ENCODE peak calls at places on chromosomes 5 and 9, in four cellular contexts. M is fibroblast of villous mesenchyme, U is GM23338, J is fibroblast of lung. F is an unnamed sample.

GRCh38 chr5:100827481-100827889 is 75.6 kb downstream of the ST8SIA4 start:
- DNase-seq in U (no peak), M (peak; percentile 10), J (peak; percentile 2), F (no peak)

GRCh38 chr5:57499262-57500050 is 16.8 kb upstream of the ACTBL2 start:
- DNase-seq in J (peak; percentile 57), M (peak; percentile 81), U (peak; percentile 89), F (peak; percentile 58)

GRCh38 chr5:132086277-132086794 is 12.7 kb downstream of the CSF2 start:
- DNase-seq in U (no peak), J (peak; percentile 95), M (peak; percentile 70), F (peak; percentile 88)

GRCh38 chr5:124477577-124477976 is 268.9 kb downstream of the ZNF608 start:
- DNase-seq in U (no peak), J (no peak), M (no peak), F (no peak)

GRCh38 chr9:114662081-114662989 is 4.7 kb upstream of the TEX53 start:
- DNase-seq in U (peak; percentile 89), M (peak; percentile 44), J (no peak), F (no peak)

GRCh38 chr5:76371955-76372319 is 31.1 kb upstream of the IQGAP2 start:
- DNase-seq in U (no peak), M (no peak), J (peak; percentile 26), F (no peak)

GRCh38 chr9:74770508-74771261 is 117.0 kb downstream of the TRPM6 start:
- DNase-seq in U (peak; percentile 89), M (peak; percentile 11), J (no peak), F (no peak)

GRCh38 chr5:133397432-133397831 is 214.9 kb downstream of the FSTL4 start:
- DNase-seq in U (peak; percentile 8), J (no peak), M (no peak), F (no peak)

GRCh38 chr5:116621599-116621998 is 47.0 kb upstream of the SEMA6A start:
- DNase-seq in J (no peak), M (no peak), U (peak; percentile 17), F (no peak)

GRCh38 chr9:123044556-123044955 is 11.1 kb downstream of the GPR21 start:
- DNase-seq in M (peak; percentile 83), U (no peak), J (peak; percentile 81), F (peak; percentile 95)

GRCh38 chr5:175288048-175288621 is 155.8 kb downstream of the DRD1 start:
- DNase-seq in U (no peak), M (peak; percentile 9), J (peak; percentile 93), F (peak; percentile 73)

GRCh38 chr5:128965011-128965637 is at the start of gene SLC27A6:
- DNase-seq in U (peak; percentile 78), J (peak; percentile 6), M (no peak), F (no peak)

GRCh38 chr5:10111575-10111974 is 138.1 kb downstream of the ATPSCKMT start:
- DNase-seq in M (peak; percentile 57), J (peak; percentile 37), U (peak; percentile 84), F (peak; percentile 73)

GRCh38 chr9:98584059-98584458 is 124.7 kb downstream of the GABBR2 start:
- DNase-seq in U (no peak), J (no peak), M (no peak), F (no peak)

GRCh38 chr5:91126448-91126847 is 256.7 kb downstream of the ARRDC3 start:
- DNase-seq in U (no peak), M (peak; percentile 80), J (peak; percentile 93), F (peak; percentile 86)

GRCh38 chr9:100756217-100756616 is 178.3 kb downstream of the CAVIN4 start:
- DNase-seq in J (no peak), M (no peak), U (no peak), F (no peak)

GRCh38 chr5:159121061-159121460 is 21.3 kb upstream of the EBF1 start:
- DNase-seq in J (no peak), M (no peak), U (no peak), F (no peak)

GRCh38 chr9:130171226-130172148 is 717 bp upstream of the NCS1 start:
- DNase-seq in J (no peak), M (no peak), U (peak; percentile 52), F (no peak)

GRCh38 chr9:99373912-99374311 is 151.8 kb downstream of the SEC61B start:
- DNase-seq in J (no peak), U (peak; percentile 36), M (no peak), F (no peak)

GRCh38 chr5:96408841-96409458 is 24.1 kb downstream of the PCSK1 start:
- DNase-seq in U (no peak), J (peak; percentile 55), M (peak; percentile 38), F (no peak)

GRCh38 chr5:118115791-118116190 is 872.6 kb downstream of the DTWD2 start:
- DNase-seq in J (peak; percentile 19), M (peak; percentile 25), U (no peak), F (peak; percentile 4)

GRCh38 chr9:71096431-71097108 is 24.9 kb downstream of the TRPM3 start:
- DNase-seq in J (no peak), U (no peak), M (no peak), F (no peak)

GRCh38 chr9:87880683-87881082 is 2.0 kb upstream of the SPATA31E1 start:
- DNase-seq in U (no peak), M (no peak), J (no peak), F (no peak)

GRCh38 chr5:89313804-89314588 is 431.0 kb upstream of the MEF2C start:
- DNase-seq in M (peak; percentile 57), J (peak; percentile 99), U (no peak), F (peak; percentile 82)

GRCh38 chr9:34599546-34599945 is 10.0 kb upstream of the CNTFR start:
- DNase-seq in M (no peak), J (no peak), U (no peak), F (no peak)

GRCh38 chr9:131330814-131331600 is 41.5 kb downstream of the PLPP7 start:
- DNase-seq in J (no peak), M (no peak), U (peak; percentile 85), F (no peak)

GRCh38 chr9:84669293-84670105 is at the start of gene NTRK2:
- DNase-seq in U (peak; percentile 64), J (peak; percentile 46), M (no peak), F (no peak)

GRCh38 chr9:136306691-136307208 is 2.9 kb upstream of the CCDC187 start:
- DNase-seq in U (peak; percentile 27), M (no peak), J (no peak), F (no peak)

GRCh38 chr5:82351754-82352145 is 73.6 kb upstream of the RPS23 start:
- DNase-seq in U (peak; percentile 77), J (peak; percentile 84), M (peak; percentile 82), F (peak; percentile 80)

GRCh38 chr5:172407861-172408260 is 46.5 kb downstream of the SH3PXD2B start:
- DNase-seq in M (peak; percentile 48), U (no peak), J (peak; percentile 89), F (peak; percentile 59)

GRCh38 chr9:69044226-69045219 is 9.0 kb downstream of the FXN start:
- DNase-seq in J (peak; percentile 62), M (peak; percentile 67), U (peak; percentile 50), F (peak; percentile 27)

GRCh38 chr5:59893061-59893435 is 478 bp downstream of the PDE4D start:
- DNase-seq in M (no peak), J (no peak), U (peak; percentile 75), F (no peak)

GRCh38 chr9:133683494-133684460 is 47.6 kb downstream of the DBH start:
- DNase-seq in U (no peak), J (peak; percentile 18), M (peak; percentile 55), F (peak; percentile 2)

GRCh38 chr9:73153793-73154227 is 2.1 kb downstream of the ANXA1 start:
- DNase-seq in U (no peak), M (no peak), J (peak; percentile 74), F (peak; percentile 64)

GRCh38 chr5:61303348-61303747 is 28.7 kb upstream of the ZSWIM6 start:
- DNase-seq in J (no peak), M (peak; percentile 61), U (no peak), F (no peak)

GRCh38 chr5:135398160-135398854 is 724 bp downstream of the MACROH2A1 start:
- DNase-seq in M (peak; percentile 38), J (peak; percentile 43), U (peak; percentile 73), F (peak; percentile 38)

GRCh38 chr5:107487056-107487461 is 183.7 kb downstream of the EFNA5 start:
- DNase-seq in J (no peak), M (peak; percentile 25), U (no peak), F (no peak)

GRCh38 chr9:116087751-116088194 is 65.8 kb upstream of the PAPPA start:
- DNase-seq in J (peak; percentile 85), M (peak; percentile 88), U (no peak), F (peak; percentile 74)

GRCh38 chr5:177502886-177503285 is 5.5 kb upstream of the PDLIM7 start:
- DNase-seq in J (no peak), U (no peak), M (no peak), F (no peak)

DNA sequence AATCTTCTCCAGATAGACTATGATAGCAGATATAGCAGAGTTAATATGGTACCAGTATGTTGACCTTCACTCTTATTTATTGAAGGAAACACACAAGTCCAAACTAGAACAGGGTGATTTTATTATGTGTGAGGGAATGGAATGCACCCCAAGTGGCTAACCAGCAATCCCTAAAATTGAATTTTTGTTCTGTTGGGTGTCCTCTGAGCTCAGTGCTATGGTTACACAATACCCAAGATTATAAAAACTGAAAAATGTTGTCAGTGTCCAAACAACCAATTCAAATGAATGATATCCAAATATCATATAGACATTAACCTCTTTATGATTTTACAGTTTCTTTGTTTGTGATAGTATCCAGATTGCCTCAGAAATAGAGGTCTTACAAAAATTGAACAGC is 60.9 kb downstream of the NNT start:
- DNase-seq in M (peak; percentile 24), U (no peak), J (no peak), F (peak; percentile 68)
- H3K4me3 ChIP-seq in M (no peak overlapping the region), U (no peak overlapping the region), J (no peak overlapping the region), F (no peak overlapping the region)

GRCh38 chr5:36885149-36885548 is 8.6 kb downstream of the NIPBL start:
- DNase-seq in U (no peak), M (no peak), J (no peak), F (no peak)
- TF ChIP-seq CTCF in U (no peak), M (no peak), J (no peak), F (no peak)

GRCh38 chr5:173733831-173734491 is 117.5 kb upstream of the BOD1 start:
- DNase-seq in M (no peak), U (no peak), J (no peak), F (no peak)
- H3K4me3 ChIP-seq in M (no peak overlapping the region), U (no peak overlapping the region), J (no peak overlapping the region), F (no peak overlapping the region)

DNA sequence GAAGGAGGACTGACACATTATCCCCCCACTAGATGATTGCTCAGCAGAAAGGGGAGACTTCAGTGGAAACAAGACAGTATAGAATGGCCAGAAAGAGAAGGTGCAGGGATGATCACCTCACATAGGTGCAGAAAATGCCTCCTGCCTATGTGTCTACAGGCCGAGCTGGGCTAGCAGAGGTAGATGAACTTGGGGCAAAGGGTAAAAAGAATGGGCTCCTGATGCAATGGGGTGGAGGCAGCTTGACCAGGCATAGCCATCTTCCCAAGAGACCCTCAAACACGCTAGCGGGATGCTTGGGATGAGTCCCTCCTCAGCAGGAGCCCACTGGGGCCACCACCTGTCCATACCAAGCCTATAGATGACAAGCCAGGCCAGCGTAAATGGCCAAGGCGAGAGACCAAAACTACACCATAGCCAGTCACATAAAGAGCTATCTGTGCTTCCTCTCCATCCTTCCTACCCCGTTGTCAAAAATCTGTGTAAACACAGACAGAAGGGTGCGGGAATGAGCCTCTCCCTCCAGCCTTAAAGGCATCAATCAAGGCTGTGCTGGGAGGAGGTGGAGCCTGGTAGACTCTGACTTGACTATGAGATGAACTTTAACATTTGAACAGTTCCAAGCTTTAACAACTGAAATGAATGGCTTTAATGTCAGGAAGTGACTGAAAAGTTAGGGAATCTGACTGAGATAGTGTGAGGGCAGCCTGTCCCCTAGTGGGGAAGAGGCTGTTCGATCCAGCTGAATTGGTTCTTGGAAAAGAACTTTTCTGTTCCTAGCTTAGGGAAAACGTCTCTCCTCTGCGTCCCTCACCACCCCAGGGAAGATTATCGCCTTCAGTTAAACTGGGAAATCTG is 10.4 kb downstream of the C9orf152 start:
- DNase-seq in J (no peak), M (no peak), U (peak; percentile 17), F (no peak)
- TF ChIP-seq CTCF in J (peak; percentile 60), M (peak; percentile 51), U (peak; percentile 57), F (peak; percentile 59)